ENCODE peak calls at places on chromosome 9, in five cellular contexts. Z is transverse colon, A is suprapubic skin, H is GM12878, N is Panc1. O is an unnamed sample. For H3K4me1 and H3K36me3, the result is how much of the 10 kb centered on the place peaks cover.

GRCh38 chr9:81690251-81690851 is 1.0 kb upstream of the TLE1 start:
- DNase-seq in Z (peak), A (peak), H (no peak), N (no peak), O (no peak)

GRCh38 chr9:136323420-136323819 is 3.9 kb upstream of the GPSM1 start:
- DNase-seq in Z (peak), A (no peak), H (no peak), N (no peak), O (peak)

GRCh38 chr9:106892632-106893031 is 29.7 kb downstream of the ZNF462 start:
- DNase-seq in Z (peak), A (no peak), H (no peak), N (peak), O (peak)

GRCh38 chr9:92607088-92607487 is 62.8 kb downstream of the IPPK start:
- DNase-seq in Z (no peak), A (no peak), H (no peak), N (no peak), O (no peak)

GRCh38 chr9:78234810-78235209 is 1.1 kb upstream of the CEP78 start:
- DNase-seq in Z (no peak), A (no peak), H (no peak), N (no peak), O (no peak)

GRCh38 chr9:137406876-137407589 is 15.9 kb downstream of the EXD3 start:
- DNase-seq in Z (peak), A (no peak), H (no peak), N (no peak), O (peak)

GRCh38 chr9:127972316-127972871 is 8.4 kb downstream of the EEIG1 start:
- DNase-seq in Z (no peak), A (no peak), H (no peak), N (no peak), O (no peak)

GRCh38 chr9:127430415-127430814 is 6.2 kb downstream of the ZNF79 start:
- DNase-seq in Z (no peak), A (no peak), H (no peak), N (no peak), O (no peak)

GRCh38 chr9:132853482-132853881 is 24.6 kb downstream of the AK8 start:
- DNase-seq in Z (no peak), A (no peak), H (no peak), N (no peak), O (no peak)

GRCh38 chr9:70466976-70467551 is 52.6 kb upstream of the KLF9 start:
- DNase-seq in Z (no peak), A (no peak), H (no peak), N (no peak), O (peak)

GRCh38 chr9:130565792-130566191 is 13.6 kb upstream of the FUBP3 start:
- DNase-seq in Z (no peak), A (no peak), H (no peak), N (no peak), O (no peak)

GRCh38 chr9:131138676-131139075 is 13.3 kb downstream of the NUP214 start:
- DNase-seq in Z (no peak), A (no peak), H (no peak), N (no peak), O (no peak)

GRCh38 chr9:137129456-137130175 is 9.3 kb upstream of the GRIN1 start:
- DNase-seq in Z (peak), A (no peak), H (peak), N (peak), O (peak)

GRCh38 chr9:15492485-15493150 is 18.2 kb downstream of the PSIP1 start:
- DNase-seq in Z (no peak), A (no peak), H (no peak), N (no peak), O (no peak)

GRCh38 chr9:12702160-12702758 is 9.1 kb downstream of the TYRP1 start:
- DNase-seq in Z (peak), A (no peak), H (no peak), N (no peak), O (no peak)

GRCh38 chr9:128245293-128246151 is 30.3 kb downstream of the GOLGA2 start:
- DNase-seq in Z (no peak), A (no peak), H (no peak), N (no peak), O (no peak)

GRCh38 chr9:114371986-114372917 is 15.5 kb downstream of the AKNA start:
- DNase-seq in Z (peak), A (no peak), H (no peak), N (no peak), O (no peak)

GRCh38 chr9:120443489-120443888 is 136.5 kb downstream of the CDK5RAP2 start:
- DNase-seq in Z (no peak), A (no peak), H (no peak), N (no peak), O (no peak)

GRCh38 chr9:38336341-38336740 is 56.2 kb upstream of the ALDH1B1 start:
- DNase-seq in Z (no peak), A (peak), H (no peak), N (no peak), O (no peak)

GRCh38 chr9:129930743-129931142 is 95.5 kb downstream of the USP20 start:
- DNase-seq in Z (no peak), A (no peak), H (no peak), N (no peak), O (no peak)

GRCh38 chr9:12875216-12875615 is 100.4 kb downstream of the LURAP1L start:
- DNase-seq in Z (no peak), A (no peak), H (no peak), N (no peak), O (no peak)

GRCh38 chr9:95724253-95724991 is 151.1 kb upstream of the ERCC6L2 start:
- DNase-seq in Z (peak), A (no peak), H (peak), N (no peak), O (no peak)

GRCh38 chr9:88184986-88185385 is 46.7 kb upstream of the SPATA31C2 start:
- DNase-seq in Z (no peak), A (no peak), H (no peak), N (no peak), O (no peak)

GRCh38 chr9:95181845-95182244 is 135.7 kb downstream of the FANCC start:
- DNase-seq in Z (no peak), A (no peak), H (no peak), N (no peak), O (no peak)

GRCh38 chr9:124212381-124213050 is 45.2 kb upstream of the NEK6 start:
- DNase-seq in Z (no peak), A (peak), H (no peak), N (no peak), O (no peak)

GRCh38 chr9:89686134-89686533 is 81.3 kb downstream of the GADD45G start:
- DNase-seq in Z (no peak), A (no peak), H (no peak), N (no peak), O (no peak)

GRCh38 chr9:126159661-126160060 is 167.0 kb upstream of the MVB12B start:
- DNase-seq in Z (no peak), A (no peak), H (no peak), N (no peak), O (no peak)

GRCh38 chr9:130265431-130266235 is at the start of gene HMCN2:
- DNase-seq in Z (no peak), A (peak), H (no peak), N (no peak), O (peak)

GRCh38 chr9:15149450-15149849 is 157.6 kb downstream of the TTC39B start:
- DNase-seq in Z (no peak), A (no peak), H (no peak), N (no peak), O (no peak)

GRCh38 chr9:132609829-132610228 is 27.4 kb downstream of the BARHL1 start:
- DNase-seq in Z (no peak), A (no peak), H (no peak), N (no peak), O (no peak)

GRCh38 chr9:98854206-98854756 is 46.8 kb downstream of the GALNT12 start:
- DNase-seq in Z (no peak), A (no peak), H (no peak), N (no peak), O (no peak)

GRCh38 chr9:113347479-113347878 is 1.9 kb upstream of the BSPRY start:
- DNase-seq in Z (no peak), A (no peak), H (no peak), N (no peak), O (no peak)

GRCh38 chr9:111974092-111974681 is 77.6 kb downstream of the UGCG start:
- DNase-seq in Z (no peak), A (no peak), H (no peak), N (no peak), O (no peak)

GRCh38 chr9:75148551-75148950 is 60.2 kb downstream of the OSTF1 start:
- DNase-seq in Z (no peak), A (no peak), H (no peak), N (no peak), O (no peak)

GRCh38 chr9:130945173-130945572 is 6.1 kb upstream of the FIBCD1 start:
- DNase-seq in Z (no peak), A (no peak), H (no peak), N (no peak), O (no peak)

DNA sequence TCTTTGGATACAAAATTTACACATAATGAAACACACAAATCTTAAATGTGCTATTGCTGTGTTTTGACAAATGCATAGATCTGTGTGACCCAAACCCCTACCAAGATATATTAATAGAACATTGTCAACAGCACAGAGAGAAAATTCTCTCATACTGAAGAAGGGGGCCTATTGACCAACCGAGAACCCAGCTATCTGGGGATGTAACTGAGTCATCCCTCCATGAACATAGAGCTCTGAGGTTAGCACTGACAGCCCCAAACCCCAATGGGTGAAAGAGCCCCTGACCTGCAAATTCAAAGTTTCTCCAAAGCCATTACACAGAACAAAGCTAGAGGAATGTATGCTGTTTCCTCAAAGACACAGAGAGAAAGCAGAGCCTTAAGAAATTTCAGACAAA is 180.8 kb downstream of the PAX5 start:
- DNase-seq in Z (no peak), A (no peak), H (no peak), N (no peak), O (no peak)
- H3K4me1 ChIP-seq in Z (under half), A (under half), H (under half), N (under half), O (under half)

GRCh38 chr9:33127881-33128280 is 39.3 kb downstream of the B4GALT1 start:
- DNase-seq in Z (no peak), A (no peak), H (no peak), N (no peak), O (no peak)
- H3K36me3 ChIP-seq in Z (under half), A (under half), H (under half), N (under half), O (half or more)

DNA sequence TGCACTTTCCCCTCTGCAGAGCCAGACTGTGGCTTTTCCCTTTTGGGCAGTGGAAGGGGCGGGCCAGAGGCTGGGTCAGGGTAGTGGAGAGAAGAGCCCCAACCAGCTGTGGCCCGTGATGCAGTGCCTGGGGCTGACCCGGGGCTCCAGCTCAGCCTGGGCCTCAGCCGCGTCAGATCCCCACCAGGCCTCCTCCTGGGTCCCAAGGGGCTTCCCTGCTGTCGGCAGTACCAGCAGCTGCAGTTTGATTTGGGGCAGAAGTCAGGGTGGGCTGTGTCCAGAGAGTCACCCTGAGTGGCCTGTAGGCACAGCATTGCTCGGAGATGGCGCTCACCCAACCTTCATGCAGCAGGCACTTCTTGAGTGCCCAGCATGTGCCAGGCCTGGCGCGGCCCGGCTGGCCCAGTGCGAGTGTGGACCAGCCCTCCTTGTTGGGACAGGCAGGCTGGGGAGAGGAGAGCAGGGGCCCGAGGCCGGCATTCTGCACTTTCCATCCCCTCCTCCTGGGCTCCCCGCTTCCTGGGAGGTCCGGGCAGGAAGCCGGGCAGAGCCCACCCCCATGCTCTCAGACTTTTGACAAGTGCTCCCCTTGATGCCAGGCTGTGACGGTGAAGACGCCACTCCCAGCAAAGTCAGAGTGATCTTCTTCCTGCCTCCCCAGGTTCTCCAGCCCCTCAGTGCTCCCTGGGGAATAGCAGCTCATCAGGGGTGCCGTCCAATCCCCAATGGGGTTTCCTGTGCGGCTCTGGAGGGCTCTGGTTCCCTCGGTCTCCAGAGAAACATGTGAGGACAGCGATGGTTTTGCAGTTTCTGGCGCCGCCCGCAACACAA is 88.3 kb upstream of the COL5A1 start:
- DNase-seq in Z (no peak), A (no peak), H (no peak), N (no peak), O (peak)
- TF ChIP-seq POLR2AphosphoS5 in Z (no peak), A (no peak), H (no peak), N (no peak), O (no peak)

DNA sequence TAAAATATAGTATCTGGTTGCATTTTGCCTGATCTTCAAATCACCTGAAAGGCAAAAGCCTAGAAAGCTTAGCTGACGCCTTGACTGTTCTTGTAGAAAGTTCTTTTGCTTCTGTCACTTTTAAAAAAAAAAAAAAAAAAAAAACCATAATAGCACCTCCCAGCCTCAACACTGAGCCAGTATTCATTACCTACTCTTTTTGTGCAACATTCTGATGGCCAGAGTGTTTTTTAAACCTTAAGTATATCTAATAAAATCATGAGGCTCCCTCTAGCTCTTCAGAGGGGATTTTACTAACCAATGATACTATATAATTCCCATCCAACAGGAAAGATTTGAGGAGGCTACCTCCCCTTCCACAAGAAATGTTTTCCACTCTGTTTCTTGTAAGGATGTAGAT is 3.9 kb downstream of the BNC2 start:
- DNase-seq in Z (no peak), A (no peak), H (no peak), N (no peak), O (no peak)
- H3K4me1 ChIP-seq in Z (under half), A (under half), H (under half), N (under half), O (under half)

O was measured in upper lobe of left lung.